ENCODE peak calls at places on chromosomes 11 and 22, in five cellular contexts. N is IMR-90, Y is fibroblast of lung, J is brain microvascular endothelial cell, B is ovary. L is an unnamed sample.

GRCh38 chr11:118233377-118233776 is 8.6 kb upstream of the JAML start:
- DNase-seq in B (no peak), Y (no peak), N (no peak), J (no peak), L (no peak)

GRCh38 chr11:30706276-30706675 is 120.1 kb upstream of the MPPED2 start:
- DNase-seq in Y (no peak), N (no peak), J (no peak), B (no peak), L (no peak)

GRCh38 chr11:24900524-24900923 is 403.7 kb downstream of the LUZP2 start:
- DNase-seq in B (no peak), J (no peak), N (peak; percentile 0), Y (no peak), L (no peak)

GRCh38 chr11:35031869-35032268 is 107.1 kb upstream of the CD44 start:
- DNase-seq in J (peak; percentile 66), Y (no peak), N (peak; percentile 70), B (no peak), L (no peak)

GRCh38 chr11:62850911-62851806 is 11.8 kb upstream of the WDR74 start:
- DNase-seq in B (no peak), Y (no peak), J (no peak), N (no peak), L (no peak)

GRCh38 chr11:576791-577610 is 731 bp downstream of the PHRF1 start:
- DNase-seq in N (no peak), Y (no peak), J (no peak), B (no peak), L (no peak)

GRCh38 chr11:76317296-76317695 is 63.6 kb downstream of the THAP12 start:
- DNase-seq in Y (no peak), N (no peak), J (no peak), B (peak; percentile 42), L (no peak)

GRCh38 chr11:109972181-109972715 is 120.9 kb upstream of the ZC3H12C start:
- DNase-seq in J (peak; percentile 16), B (no peak), Y (no peak), N (peak; percentile 9), L (no peak)

GRCh38 chr11:119363874-119364590 is 17.5 kb downstream of the USP2 start:
- DNase-seq in B (peak; percentile 80), J (no peak), Y (peak; percentile 20), N (no peak), L (peak; percentile 79)

GRCh38 chr11:47786373-47786772 is 19.2 kb upstream of the FNBP4 start:
- DNase-seq in B (no peak), J (no peak), Y (peak; percentile 13), N (peak; percentile 50), L (no peak)

GRCh38 chr22:50298937-50299656 is 8.3 kb downstream of the PLXNB2 start:
- DNase-seq in N (peak; percentile 11), Y (no peak), B (no peak), J (no peak), L (no peak)

GRCh38 chr22:38132136-38132535 is 21.7 kb upstream of the BAIAP2L2 start:
- DNase-seq in N (no peak), B (no peak), J (no peak), Y (no peak), L (peak; percentile 29)

GRCh38 chr22:24485608-24486007 is 9.5 kb upstream of the UPB1 start:
- DNase-seq in J (no peak), N (no peak), Y (no peak), B (no peak), L (no peak)

GRCh38 chr11:61885166-61885778 is 6.1 kb downstream of the FADS3 start:
- DNase-seq in N (no peak), B (no peak), J (no peak), Y (no peak), L (no peak)

GRCh38 chr22:41828516-41828915 is 4.4 kb upstream of the SREBF2 start:
- DNase-seq in N (no peak), B (no peak), Y (no peak), J (no peak), L (no peak)

DNA sequence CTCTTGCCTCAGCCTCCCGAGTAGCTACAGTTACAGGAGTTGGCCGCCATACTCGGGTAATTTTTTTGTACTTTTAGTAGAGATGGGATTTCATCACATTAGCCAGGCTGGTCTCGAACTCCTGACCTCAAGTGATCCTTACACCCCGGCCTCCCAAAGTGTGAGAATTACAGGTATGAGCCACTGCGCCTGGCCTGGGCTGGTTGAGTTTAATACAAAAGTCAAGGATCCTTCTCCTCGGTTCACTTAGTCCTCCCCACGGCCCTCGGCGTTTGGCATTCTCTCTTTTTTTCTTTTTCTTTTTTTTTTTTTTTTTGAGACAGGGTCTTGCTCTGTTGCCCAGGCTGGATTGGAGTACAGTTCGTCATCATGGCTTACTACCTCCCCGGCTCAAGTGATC is 33.0 kb downstream of the MCHR1 start:
- DNase-seq in N (no peak), J (no peak), B (no peak), Y (no peak), L (no peak)
- H3K4me3 ChIP-seq in N (no peak overlapping the region), J (no peak overlapping the region), B (no peak overlapping the region), Y (no peak overlapping the region), L (no peak overlapping the region)

GRCh38 chr11:87290304-87290922 is 252.7 kb downstream of the TMEM135 start:
- DNase-seq in N (peak; percentile 64), J (peak; percentile 9), Y (peak; percentile 45), B (no peak), L (no peak)
- TF ChIP-seq CTCF in N (peak; percentile 80), J (peak; percentile 34), Y (peak; percentile 51), B (peak; percentile 67), L (peak; percentile 75)

DNA sequence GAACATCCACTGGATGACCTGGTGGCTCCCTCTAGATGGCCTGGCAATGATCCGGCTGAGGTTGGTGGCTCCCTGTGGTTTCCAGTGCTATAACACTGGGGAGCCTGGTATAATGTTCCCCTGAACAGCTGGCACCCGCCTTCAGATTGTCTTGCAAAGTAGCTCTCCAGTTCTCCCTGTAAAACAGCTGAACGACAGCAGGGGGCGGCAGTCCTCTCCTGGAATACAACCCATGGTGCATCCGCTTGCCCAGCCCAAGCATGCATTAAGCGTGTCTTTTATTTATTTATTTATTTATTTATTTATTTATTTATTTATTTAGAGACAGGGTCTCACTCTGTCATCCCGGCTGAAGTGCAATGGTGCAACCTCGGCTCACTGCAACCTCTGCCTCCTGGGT is 258.9 kb downstream of the BUD13 start:
- DNase-seq in B (no peak), N (peak; percentile 28), J (peak; percentile 12), Y (peak; percentile 18), L (no peak)
- H3K4me3 ChIP-seq in B (no peak overlapping the region), N (no peak overlapping the region), J (no peak overlapping the region), Y (no peak overlapping the region), L (no peak overlapping the region)

GRCh38 chr11:121153472-121153871 is 52.4 kb downstream of the TECTA start:
- DNase-seq in B (no peak), N (no peak), Y (no peak), J (no peak), L (no peak)
- TF ChIP-seq CTCF in B (no peak), N (no peak), Y (no peak), J (no peak), L (no peak)

GRCh38 chr11:17733261-17733660 is 1.3 kb upstream of the KCNC1 start:
- DNase-seq in N (no peak), Y (no peak), B (no peak), J (no peak), L (no peak)

GRCh38 chr11:17735823-17736772 is 1.5 kb downstream of the KCNC1 start:
- DNase-seq in J (no peak), N (no peak), B (peak; percentile 25), Y (no peak), L (peak; percentile 47)

GRCh38 chr11:17736921-17737817 is 2.6 kb downstream of the KCNC1 start:
- DNase-seq in B (peak; percentile 10), Y (no peak), N (no peak), J (no peak), L (peak; percentile 22)

GRCh38 chr11:17734986-17735822 is 623 bp downstream of the KCNC1 start:
- DNase-seq in N (peak; percentile 69), J (peak; percentile 46), B (peak; percentile 81), Y (peak; percentile 79), L (peak; percentile 84)

DNA sequence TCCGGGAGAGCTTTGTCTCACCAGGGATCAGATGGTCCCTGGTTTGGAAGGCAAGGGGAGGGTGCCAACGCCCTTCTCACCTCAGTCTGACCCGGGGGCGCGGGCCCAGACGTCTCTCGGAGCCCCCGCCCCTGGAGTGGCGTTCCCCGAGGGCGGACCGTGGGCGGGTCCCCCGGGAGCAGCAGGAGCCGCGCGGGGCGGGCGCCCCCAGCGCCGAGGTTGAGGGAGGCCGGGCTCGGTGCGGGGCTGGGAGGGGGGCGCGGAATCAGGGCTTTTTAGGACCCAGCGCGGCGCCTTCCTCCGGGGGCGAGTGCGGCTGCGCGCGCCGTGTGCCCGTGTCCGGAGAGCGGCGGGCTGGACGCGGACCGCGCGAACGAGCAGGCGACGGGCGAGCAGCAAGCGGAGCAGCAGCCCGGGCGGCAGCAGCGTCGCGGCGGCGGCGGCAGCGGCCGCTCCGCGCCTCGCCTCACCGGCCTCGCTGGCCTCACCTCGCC is at the start of gene KCNC1:
- DNase-seq in B (peak; percentile 55), Y (peak; percentile 53), N (peak; percentile 34), J (no peak), L (peak; percentile 67)
- H3K4me3 ChIP-seq in B (peak within 1 kb of the TSS; percentile 31), Y (peak within 1 kb of the TSS; percentile 21), N (peak within 1 kb of the TSS; percentile 10), J (peak within 1 kb of the TSS; percentile 20), L (peak within 1 kb of the TSS; percentile 40)

DNA sequence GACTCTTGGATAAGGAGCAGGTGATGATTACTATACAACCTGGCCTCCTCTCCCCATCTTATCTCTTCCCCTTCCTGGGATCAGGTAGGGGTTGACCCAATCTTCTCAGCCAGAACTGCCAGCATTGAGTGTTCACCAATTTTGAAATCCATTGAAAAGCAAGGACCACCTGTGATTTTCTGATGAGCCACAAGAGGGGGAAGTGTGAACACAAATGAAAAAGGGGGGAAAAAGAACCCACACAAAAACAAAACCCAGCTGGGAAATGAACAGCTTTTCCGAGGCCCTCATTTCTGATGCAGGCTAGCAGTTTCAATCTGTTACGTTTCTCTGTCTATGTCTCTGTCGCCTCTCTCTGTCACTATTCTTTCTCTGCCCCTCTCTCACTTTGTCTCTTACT is 161.9 kb downstream of the INSC start:
- DNase-seq in N (peak; percentile 4), J (no peak), Y (no peak), B (no peak), L (no peak)
- TF ChIP-seq CTCF in N (peak; percentile 36), J (peak; percentile 65), Y (peak; percentile 44), B (no peak), L (peak; percentile 11)

GRCh38 chr11:117076941-117077659 is 21.1 kb downstream of the SIK3 start:
- DNase-seq in B (no peak), Y (no peak), N (no peak), J (no peak), L (no peak)
- H3K4me3 ChIP-seq in B (no peak overlapping the region), Y (no peak overlapping the region), N (no peak overlapping the region), J (no peak overlapping the region), L (no peak overlapping the region)

L was measured in upper lobe of right lung.